ENCODE peak calls at places on chromosome 14, in eight cellular contexts. G is K562; T is IMR-90; F is CD4-positive, alpha-beta T cell; Q is brain microvascular endothelial cell; Y is astrocyte; W is thoracic aorta; C is ovary. H is an unnamed sample.

GRCh38 chr14:62138593-62138992 is 376.4 kb downstream of the SNAPC1 start:
- DNase-seq in G (no peak), T (peak; percentile 21), F (no peak), Q (no peak), Y (no peak), W (no peak), C (no peak), H (no peak)

GRCh38 chr14:101835566-101835965 is 74.1 kb downstream of the PPP2R5C start:
- DNase-seq in G (no peak), T (no peak), F (no peak), Q (no peak), Y (no peak), W (no peak), C (no peak), H (no peak)

GRCh38 chr14:56590535-56590951 is 10.9 kb downstream of the TMEM260 start:
- DNase-seq in G (no peak), T (no peak), F (no peak), Q (no peak), Y (peak; percentile 12), W (no peak), C (no peak), H (no peak)

GRCh38 chr14:35044939-35045797 is 904 bp upstream of the FAM177A1 start:
- DNase-seq in G (no peak), T (peak; percentile 62), F (no peak), Q (peak; percentile 27), Y (peak; percentile 56), W (no peak), C (no peak), H (peak; percentile 41)

GRCh38 chr14:51189600-51190376 is 50.3 kb upstream of the TMX1 start:
- DNase-seq in G (no peak), T (no peak), F (no peak), Q (no peak), Y (no peak), W (no peak), C (no peak), H (no peak)

GRCh38 chr14:89352976-89353817 is 63.8 kb downstream of the FOXN3 start:
- DNase-seq in G (no peak), T (no peak), F (no peak), Q (no peak), Y (no peak), W (no peak), C (no peak), H (no peak)

GRCh38 chr14:24437020-24437735 is 5.4 kb downstream of the SDR39U1 start:
- DNase-seq in G (no peak), T (no peak), F (no peak), Q (no peak), Y (no peak), W (no peak), C (peak; percentile 42), H (no peak)

GRCh38 chr14:69261761-69262331 is 1.9 kb downstream of the GALNT16 start:
- DNase-seq in G (no peak), T (peak; percentile 15), F (no peak), Q (no peak), Y (no peak), W (no peak), C (no peak), H (no peak)

GRCh38 chr14:59262717-59263469 is 74.4 kb downstream of the DAAM1 start:
- DNase-seq in G (no peak), T (no peak), F (no peak), Q (no peak), Y (no peak), W (no peak), C (no peak), H (no peak)
- TF ChIP-seq CTCF in G (no peak), T (no peak), F (no peak), Q (peak; percentile 54), Y (no peak), W (peak; percentile 8), C (no peak), H (peak; percentile 8)

GRCh38 chr14:28757790-28758189 is 8.8 kb upstream of the FOXG1 start:
- DNase-seq in G (no peak), T (no peak), F (no peak), Q (no peak), Y (no peak), W (no peak), C (no peak), H (no peak)

GRCh38 chr14:28754209-28754985 is 12.2 kb upstream of the FOXG1 start:
- DNase-seq in G (peak; percentile 45), T (peak; percentile 48), F (no peak), Q (peak; percentile 27), Y (no peak), W (no peak), C (no peak), H (peak; percentile 44)

GRCh38 chr14:28756896-28757570 is 9.6 kb upstream of the FOXG1 start:
- DNase-seq in G (no peak), T (peak; percentile 54), F (no peak), Q (peak; percentile 14), Y (peak; percentile 45), W (no peak), C (no peak), H (peak; percentile 43)

GRCh38 chr14:28755930-28756895 is 10.4 kb upstream of the FOXG1 start:
- DNase-seq in G (no peak), T (no peak), F (no peak), Q (no peak), Y (no peak), W (no peak), C (no peak), H (no peak)

GRCh38 chr14:28755198-28755794 is 11.3 kb upstream of the FOXG1 start:
- DNase-seq in G (no peak), T (no peak), F (no peak), Q (no peak), Y (no peak), W (no peak), C (no peak), H (no peak)
- H3K27me3 ChIP-seq in G (no peaks in the 10 kb centered on the region), T (peaks cover 52% of the 10 kb centered on the region), F (peaks cover 52% of the 10 kb centered on the region), Q (peaks cover 34% of the 10 kb centered on the region), Y (peaks cover 55% of the 10 kb centered on the region), W (peaks cover 25% of the 10 kb centered on the region), C (no peaks in the 10 kb centered on the region), H (peaks cover 45% of the 10 kb centered on the region)

GRCh38 chr14:76918176-76918750 is 92.1 kb downstream of the LRRC74A start:
- DNase-seq in G (no peak), T (peak; percentile 90), F (no peak), Q (peak; percentile 70), Y (peak; percentile 95), W (peak; percentile 58), C (peak; percentile 61), H (no peak)

GRCh38 chr14:76919431-76919810 is 93.2 kb downstream of the LRRC74A start:
- DNase-seq in G (no peak), T (no peak), F (no peak), Q (no peak), Y (peak; percentile 35), W (no peak), C (peak; percentile 46), H (peak; percentile 33)

GRCh38 chr14:76918751-76919421 is 92.7 kb downstream of the LRRC74A start:
- DNase-seq in G (peak; percentile 80), T (peak; percentile 99), F (no peak), Q (peak; percentile 95), Y (peak; percentile 97), W (peak; percentile 88), C (peak; percentile 98), H (peak; percentile 96)

GRCh38 chr14:76917759-76918175 is 91.6 kb downstream of the LRRC74A start:
- DNase-seq in G (no peak), T (no peak), F (no peak), Q (no peak), Y (no peak), W (no peak), C (peak; percentile 54), H (no peak)

DNA sequence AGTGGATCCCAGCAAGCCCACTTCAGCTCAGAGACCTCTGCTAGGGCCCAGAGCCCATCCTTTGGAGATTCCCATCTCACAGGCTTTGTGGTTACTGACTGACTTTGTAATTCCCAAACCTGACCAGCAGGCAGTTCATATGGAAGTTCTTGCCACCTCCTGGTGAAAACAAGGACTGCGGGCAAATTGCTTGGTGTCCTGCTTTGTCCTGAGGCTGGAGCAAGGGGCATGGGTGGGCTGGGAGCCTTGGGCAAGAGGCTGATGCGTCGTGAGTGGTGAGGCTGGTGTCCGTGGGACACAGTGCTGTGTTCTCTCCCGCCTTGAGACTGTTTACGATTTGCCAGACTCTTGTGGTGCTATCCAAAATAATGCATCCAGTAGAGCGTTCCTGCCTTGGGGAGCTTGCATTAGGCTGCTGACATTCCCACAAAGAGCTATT is 91.0 kb downstream of the LRRC74A start:
- DNase-seq in G (peak; percentile 23), T (peak; percentile 84), F (no peak), Q (peak; percentile 82), Y (peak; percentile 71), W (no peak), C (peak; percentile 62), H (peak; percentile 68)
- TF ChIP-seq CTCF in G (peak; percentile 96), T (peak; percentile 94), F (peak; percentile 35), Q (peak; percentile 92), Y (peak; percentile 83), W (peak; percentile 54), C (peak; percentile 45), H (peak; percentile 89)

GRCh38 chr14:54116972-54117371 is 160.3 kb upstream of the BMP4 start:
- DNase-seq in G (no peak), T (peak; percentile 66), F (no peak), Q (peak; percentile 47), Y (peak; percentile 76), W (no peak), C (no peak), H (peak; percentile 7)

GRCh38 chr14:54116163-54116562 is 159.5 kb upstream of the BMP4 start:
- DNase-seq in G (no peak), T (no peak), F (no peak), Q (no peak), Y (no peak), W (no peak), C (no peak), H (no peak)

GRCh38 chr14:54117401-54117800 is 160.8 kb upstream of the BMP4 start:
- DNase-seq in G (no peak), T (no peak), F (no peak), Q (no peak), Y (no peak), W (no peak), C (no peak), H (no peak)

GRCh38 chr14:54120260-54120659 is 163.6 kb upstream of the BMP4 start:
- DNase-seq in G (no peak), T (no peak), F (no peak), Q (no peak), Y (peak; percentile 52), W (no peak), C (no peak), H (no peak)

GRCh38 chr14:54117924-54118323 is 161.3 kb upstream of the BMP4 start:
- DNase-seq in G (no peak), T (no peak), F (no peak), Q (no peak), Y (no peak), W (no peak), C (no peak), H (no peak)
- H3K27me3 ChIP-seq in G (no peaks in the 10 kb centered on the region), T (peaks cover 6% of the 10 kb centered on the region), F (no peaks in the 10 kb centered on the region), Q (peaks cover 1% of the 10 kb centered on the region), Y (no peaks in the 10 kb centered on the region), W (no peaks in the 10 kb centered on the region), C (no peaks in the 10 kb centered on the region), H (no peaks in the 10 kb centered on the region)

GRCh38 chr14:55138091-55138490 is 9.0 kb downstream of the LGALS3 start:
- DNase-seq in G (no peak), T (no peak), F (no peak), Q (no peak), Y (no peak), W (no peak), C (no peak), H (no peak)
- TF ChIP-seq CTCF in G (peak; percentile 34), T (peak; percentile 7), F (no peak), Q (peak; percentile 57), Y (peak; percentile 8), W (no peak), C (no peak), H (peak; percentile 13)

H was measured in bronchial epithelial cell.